ENCODE peak calls at places on chromosomes 4 and X, in ten cellular contexts. R is breast epithelium, S is HCT116, A is keratinocyte, O is K562, T is cardiac muscle cell, G is choroid plexus epithelial cell, V is AG10803, D is GM06990, E is tibial nerve. X is an unnamed sample.

GRCh38 chr4:88818650-88819470 is 121.2 kb upstream of the NAP1L5 start:
- DNase-seq in R (no peak), S (peak), A (no peak), O (peak), T (peak), G (peak), V (peak), D (no peak), E (no peak), X (peak)

GRCh38 chr4:102781570-102781969 is 20.8 kb upstream of the MANBA start:
- DNase-seq in R (no peak), S (no peak), A (no peak), O (no peak), T (no peak), G (no peak), V (no peak), D (no peak), E (no peak), X (no peak)

GRCh38 chr4:107380190-107380589 is 339.8 kb downstream of the PAPSS1 start:
- DNase-seq in R (no peak), S (no peak), A (no peak), O (no peak), T (no peak), G (peak), V (no peak), D (no peak), E (no peak), X (no peak)

GRCh38 chr4:55727746-55728145 is 91.6 kb upstream of the NMU start:
- DNase-seq in R (no peak), S (no peak), A (no peak), O (no peak), T (no peak), G (no peak), V (no peak), D (no peak), E (no peak), X (no peak)

GRCh38 chrX:2672084-2672483 is 19.0 kb upstream of the CD99 start:
- DNase-seq in R (no peak), S (no peak), A (no peak), O (no peak), T (no peak), G (no peak), V (no peak), D (no peak), E (no peak), X (no peak)

GRCh38 chr4:86496094-86497060 is 97.7 kb upstream of the PTPN13 start:
- DNase-seq in R (no peak), S (peak), A (no peak), O (peak), T (peak), G (peak), V (peak), D (no peak), E (no peak), X (peak)

GRCh38 chr4:119113033-119113655 is 22.5 kb upstream of the MYOZ2 start:
- DNase-seq in R (no peak), S (peak), A (no peak), O (no peak), T (peak), G (peak), V (peak), D (no peak), E (no peak), X (no peak)

GRCh38 chr4:109576462-109576861 is 16.4 kb downstream of the MCUB start:
- DNase-seq in R (no peak), S (no peak), A (no peak), O (peak), T (peak), G (no peak), V (no peak), D (no peak), E (no peak), X (no peak)

GRCh38 chrX:74535633-74536141 is 78.7 kb downstream of the RLIM start:
- DNase-seq in R (peak), S (no peak), A (no peak), O (peak), T (peak), G (peak), V (peak), D (peak), E (peak), X (peak)

GRCh38 chr4:40292313-40292759 is 42.8 kb upstream of the CHRNA9 start:
- DNase-seq in R (no peak), S (no peak), A (peak), O (peak), T (peak), G (peak), V (peak), D (no peak), E (no peak), X (no peak)

GRCh38 chr4:46931981-46932380 is 22.9 kb upstream of the COX7B2 start:
- DNase-seq in R (no peak), S (no peak), A (no peak), O (no peak), T (peak), G (peak), V (no peak), D (peak), E (no peak), X (peak)

GRCh38 chr4:134936014-134936413 is 734.4 kb upstream of the PABPC4L start:
- DNase-seq in R (no peak), S (no peak), A (no peak), O (no peak), T (no peak), G (no peak), V (no peak), D (no peak), E (no peak), X (no peak)

GRCh38 chr4:41157009-41157408 is 57.3 kb downstream of the APBB2 start:
- DNase-seq in R (no peak), S (no peak), A (no peak), O (no peak), T (no peak), G (no peak), V (no peak), D (no peak), E (no peak), X (no peak)

GRCh38 chrX:50281253-50281652 is 76.7 kb downstream of the CCNB3 start:
- DNase-seq in R (no peak), S (no peak), A (no peak), O (no peak), T (no peak), G (no peak), V (no peak), D (no peak), E (no peak), X (no peak)

GRCh38 chr4:169485791-169486742 is 126.3 kb downstream of the NEK1 start:
- DNase-seq in R (no peak), S (peak), A (no peak), O (peak), T (peak), G (peak), V (peak), D (peak), E (no peak), X (peak)

GRCh38 chr4:76074995-76075600 is 589 bp downstream of the ART3 start:
- DNase-seq in R (no peak), S (no peak), A (no peak), O (no peak), T (no peak), G (no peak), V (no peak), D (no peak), E (no peak), X (no peak)

GRCh38 chr4:127809173-127809800 is 27.2 kb downstream of the HSPA4L start:
- DNase-seq in R (no peak), S (no peak), A (no peak), O (no peak), T (peak), G (peak), V (peak), D (no peak), E (no peak), X (peak)

GRCh38 chrX:130093271-130093670 is 17.0 kb downstream of the ELF4 start:
- DNase-seq in R (no peak), S (no peak), A (no peak), O (no peak), T (no peak), G (no peak), V (no peak), D (no peak), E (no peak), X (no peak)

GRCh38 chrX:42017971-42018370 is 94.6 kb upstream of the CASK start:
- DNase-seq in R (no peak), S (no peak), A (no peak), O (no peak), T (no peak), G (no peak), V (no peak), D (no peak), E (no peak), X (no peak)

GRCh38 chr4:26878729-26879415 is 18.2 kb downstream of the STIM2 start:
- DNase-seq in R (no peak), S (no peak), A (no peak), O (no peak), T (peak), G (peak), V (peak), D (no peak), E (no peak), X (no peak)

GRCh38 chr4:169841776-169842175 is 84.0 kb upstream of the HPF1 start:
- DNase-seq in R (no peak), S (no peak), A (no peak), O (no peak), T (no peak), G (no peak), V (no peak), D (no peak), E (no peak), X (no peak)

GRCh38 chrX:53479295-53479694 is 45.1 kb upstream of the HSD17B10 start:
- DNase-seq in R (no peak), S (no peak), A (no peak), O (peak), T (no peak), G (no peak), V (no peak), D (no peak), E (no peak), X (peak)

GRCh38 chr4:15913631-15913970 is 24.9 kb downstream of the FGFBP1 start:
- DNase-seq in R (no peak), S (peak), A (peak), O (no peak), T (peak), G (peak), V (peak), D (no peak), E (no peak), X (no peak)

GRCh38 chr4:142913461-142914030 is 67.4 kb upstream of the INPP4B start:
- DNase-seq in R (no peak), S (no peak), A (no peak), O (no peak), T (no peak), G (no peak), V (peak), D (no peak), E (no peak), X (no peak)

GRCh38 chr4:2932951-2933565 is 30.1 kb downstream of the NOP14 start:
- DNase-seq in R (peak), S (no peak), A (no peak), O (no peak), T (no peak), G (no peak), V (no peak), D (peak), E (no peak), X (peak)

GRCh38 chrX:131792356-131792749 is 230.7 kb upstream of the STK26 start:
- DNase-seq in R (no peak), S (no peak), A (peak), O (no peak), T (no peak), G (no peak), V (peak), D (peak), E (no peak), X (peak)

GRCh38 chrX:73818200-73819116 is 255.5 kb downstream of the CHIC1 start:
- DNase-seq in R (no peak), S (no peak), A (no peak), O (no peak), T (no peak), G (no peak), V (no peak), D (no peak), E (no peak), X (no peak)

GRCh38 chr4:147741190-147741788 is 9.4 kb downstream of the ARHGAP10 start:
- DNase-seq in R (no peak), S (no peak), A (no peak), O (no peak), T (peak), G (peak), V (peak), D (no peak), E (no peak), X (no peak)

GRCh38 chr4:2875556-2875955 is 31.9 kb downstream of the ADD1 start:
- DNase-seq in R (no peak), S (no peak), A (no peak), O (no peak), T (no peak), G (no peak), V (no peak), D (no peak), E (no peak), X (no peak)

GRCh38 chr4:152850377-152850776 is 70.6 kb downstream of the ARFIP1 start:
- DNase-seq in R (no peak), S (no peak), A (no peak), O (no peak), T (peak), G (peak), V (peak), D (peak), E (no peak), X (peak)

GRCh38 chr4:141350122-141350904 is 129.6 kb downstream of the ZNF330 start:
- DNase-seq in R (no peak), S (no peak), A (no peak), O (no peak), T (peak), G (peak), V (peak), D (no peak), E (no peak), X (no peak)

GRCh38 chr4:3355266-3355748 is 62.5 kb downstream of the RGS12 start:
- DNase-seq in R (no peak), S (no peak), A (no peak), O (no peak), T (no peak), G (no peak), V (no peak), D (peak), E (no peak), X (peak)

GRCh38 chr4:53633608-53634007 is 42.3 kb upstream of the LNX1 start:
- DNase-seq in R (no peak), S (no peak), A (no peak), O (no peak), T (peak), G (peak), V (peak), D (no peak), E (no peak), X (no peak)

GRCh38 chr4:105145913-105146285 is 777 bp upstream of the TET2 start:
- DNase-seq in R (no peak), S (no peak), A (no peak), O (no peak), T (no peak), G (no peak), V (no peak), D (peak), E (no peak), X (peak)

GRCh38 chr4:102625232-102625930 is 124.2 kb downstream of the NFKB1 start:
- DNase-seq in R (no peak), S (no peak), A (no peak), O (no peak), T (peak), G (peak), V (peak), D (peak), E (no peak), X (peak)

DNA sequence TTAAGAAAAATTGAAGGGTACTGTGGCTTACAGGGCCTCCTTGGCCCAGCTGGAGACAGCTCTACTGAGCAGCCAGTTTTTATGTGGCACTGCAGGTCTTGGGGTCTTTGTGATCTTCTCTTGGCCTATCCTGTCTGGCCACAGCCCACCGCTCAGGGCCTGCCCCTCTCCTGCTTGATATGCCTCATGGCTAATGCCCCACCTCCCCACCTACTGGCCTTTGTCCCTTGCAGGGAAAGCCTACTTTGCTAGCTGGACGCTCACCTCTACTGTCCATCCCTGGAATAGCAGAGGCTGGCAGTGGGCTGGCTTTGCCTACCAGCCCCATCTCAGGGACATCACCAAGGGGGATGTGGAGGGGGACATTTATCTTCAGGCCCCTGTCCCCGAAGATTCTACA is 134.1 kb downstream of the PJA1 start:
- DNase-seq in R (no peak), S (peak), A (no peak), O (no peak), T (no peak), G (no peak), V (no peak), D (no peak), E (no peak), X (no peak)
- TF ChIP-seq CTCF in R (no peak), S (peak), A (no peak), O (no peak), T (peak), G (peak), V (no peak), D (no peak), E (no peak), X (no peak)

GRCh38 chrX:120791013-120791643 is 84.5 kb downstream of the CT47B1 start:
- DNase-seq in R (peak), S (peak), A (no peak), O (no peak), T (peak), G (peak), V (peak), D (no peak), E (peak), X (peak)
- H3K4me3 ChIP-seq in R (no peak), S (no peak), A (no peak), O (no peak), T (no peak), G (no peak), V (no peak), D (no peak), E (no peak), X (no peak)

GRCh38 chr4:32341342-32341741 is 1621.2 kb downstream of the PCDH7 start:
- DNase-seq in R (no peak), S (no peak), A (no peak), O (no peak), T (no peak), G (no peak), V (no peak), D (no peak), E (no peak), X (no peak)

GRCh38 chr4:32342054-32342453 is 1621.9 kb downstream of the PCDH7 start:
- DNase-seq in R (no peak), S (no peak), A (no peak), O (no peak), T (no peak), G (no peak), V (no peak), D (no peak), E (no peak), X (no peak)

GRCh38 chr4:32334759-32335158 is 1614.6 kb downstream of the PCDH7 start:
- DNase-seq in R (no peak), S (no peak), A (no peak), O (no peak), T (no peak), G (no peak), V (no peak), D (no peak), E (no peak), X (no peak)

GRCh38 chr4:32337403-32337802 is 1617.2 kb downstream of the PCDH7 start:
- DNase-seq in R (no peak), S (no peak), A (no peak), O (no peak), T (no peak), G (no peak), V (no peak), D (no peak), E (no peak), X (no peak)

DNA sequence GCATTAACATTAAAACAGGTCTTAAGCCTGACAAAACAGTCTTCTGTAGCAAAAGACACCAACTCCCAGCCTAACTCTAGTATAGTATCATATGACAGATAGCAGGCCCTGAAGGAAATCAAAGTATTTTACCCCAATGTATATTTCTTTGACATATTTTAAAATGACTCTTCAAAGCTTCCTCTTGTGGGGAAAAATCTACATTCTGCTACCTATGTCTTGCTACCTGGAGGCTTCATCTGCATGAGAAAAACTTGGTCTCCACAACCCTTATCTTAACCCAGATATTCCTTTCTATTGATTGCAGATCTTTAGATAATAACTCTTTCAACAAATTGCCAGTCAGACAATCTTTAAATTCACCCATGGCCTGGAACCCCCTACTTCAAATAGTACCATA is 1620.4 kb downstream of the PCDH7 start:
- DNase-seq in R (no peak), S (no peak), A (no peak), O (no peak), T (no peak), G (peak), V (no peak), D (no peak), E (no peak), X (no peak)
- TF ChIP-seq CTCF in R (no peak), S (no peak), A (peak), O (no peak), T (no peak), G (peak), V (no peak), D (no peak), E (no peak), X (no peak)

GRCh38 chr4:5895287-5895686 is 2.4 kb upstream of the CRMP1 start:
- DNase-seq in R (no peak), S (no peak), A (no peak), O (no peak), T (peak), G (peak), V (no peak), D (no peak), E (no peak), X (no peak)
- H3K4me3 ChIP-seq in R (no peak), S (no peak), A (no peak), O (no peak), T (no peak), G (no peak), V (no peak), D (no peak), E (no peak), X (no peak)

GRCh38 chr4:681736-682451 is 7.1 kb downstream of the SLC49A3 start:
- DNase-seq in R (no peak), S (no peak), A (no peak), O (peak), T (no peak), G (no peak), V (no peak), D (peak), E (no peak), X (peak)
- TF ChIP-seq CTCF in R (no peak), S (no peak), A (no peak), O (no peak), T (no peak), G (no peak), V (no peak), D (no peak), E (no peak), X (no peak)